ENCODE peak calls at places on chromosome 2, in seven cellular contexts. H, Q, P, M, Y, K and T are unnamed samples.

GRCh38 chr2:204731996-204732395 is 186.7 kb downstream of the PARD3B start:
- DNase-seq in H (no peak), Q (peak), P (no peak), M (no peak), Y (no peak), K (no peak), T (peak)

GRCh38 chr2:238160206-238161129 is 1.7 kb downstream of the ERFE start:
- DNase-seq in H (peak), Q (peak), P (no peak), M (no peak), Y (peak), K (no peak), T (no peak)

GRCh38 chr2:42051168-42052125 is 3.6 kb downstream of the PKDCC start:
- DNase-seq in H (no peak), Q (no peak), P (no peak), M (no peak), Y (no peak), K (no peak), T (no peak)

GRCh38 chr2:152062130-152063091 is 36.4 kb downstream of the CACNB4 start:
- DNase-seq in H (peak), Q (peak), P (no peak), M (no peak), Y (no peak), K (no peak), T (peak)

GRCh38 chr2:8259841-8260178 is 422.0 kb upstream of the ID2 start:
- DNase-seq in H (no peak), Q (no peak), P (no peak), M (no peak), Y (no peak), K (no peak), T (no peak)

GRCh38 chr2:71929482-71929772 is 218.2 kb downstream of the CYP26B1 start:
- DNase-seq in H (no peak), Q (no peak), P (no peak), M (no peak), Y (no peak), K (no peak), T (no peak)

GRCh38 chr2:148253716-148254115 is 232.8 kb downstream of the MBD5 start:
- DNase-seq in H (peak), Q (peak), P (peak), M (peak), Y (peak), K (no peak), T (no peak)

GRCh38 chr2:29425866-29426265 is 310.7 kb downstream of the CLIP4 start:
- DNase-seq in H (no peak), Q (no peak), P (no peak), M (no peak), Y (no peak), K (no peak), T (no peak)

GRCh38 chr2:204340511-204340910 is 204.8 kb upstream of the PARD3B start:
- DNase-seq in H (peak), Q (no peak), P (no peak), M (no peak), Y (no peak), K (no peak), T (no peak)